ENCODE peak calls at places on chromosomes 3 and 15, in ten cellular contexts. One of them, this sample, is unnamed.

GRCh38 chr15:100705065-100705464 is 102.7 kb downstream of the ASB7 start:
- DNase-seq in Peyer's patch: peak; percentile 21
- DNase-seq in psoas muscle: no peak
- DNase-seq in H1: no peak
- DNase-seq in astrocyte of the cerebellum: no peak
- DNase-seq in endothelial cell: no peak
- DNase-seq in cardiac fibroblast: no peak
- DNase-seq in brain microvascular endothelial cell: no peak
- DNase-seq in AG09309: no peak
- DNase-seq in GM23338: no peak
- DNase-seq in this sample: no peak

GRCh38 chr3:111473550-111473949 is 68.4 kb upstream of the CD96 start:
- DNase-seq in Peyer's patch: no peak
- DNase-seq in H1: no peak
- DNase-seq in endothelial cell: no peak
- DNase-seq in psoas muscle: no peak
- DNase-seq in cardiac fibroblast: peak; percentile 1
- DNase-seq in brain microvascular endothelial cell: no peak
- DNase-seq in GM23338: peak; percentile 52
- DNase-seq in astrocyte of the cerebellum: no peak
- DNase-seq in AG09309: no peak
- DNase-seq in this sample: no peak

GRCh38 chr3:133573054-133573628 is 345 bp upstream of the CDV3 start:
- DNase-seq in GM23338: peak; percentile 100
- DNase-seq in brain microvascular endothelial cell: peak; percentile 100
- DNase-seq in Peyer's patch: peak; percentile 100
- DNase-seq in AG09309: peak; percentile 100
- DNase-seq in cardiac fibroblast: peak; percentile 100
- DNase-seq in H1: peak; percentile 100
- DNase-seq in psoas muscle: peak; percentile 100
- DNase-seq in endothelial cell: peak; percentile 99
- DNase-seq in astrocyte of the cerebellum: peak; percentile 100
- DNase-seq in this sample: peak; percentile 100

GRCh38 chr3:16056210-16056607 is 118.3 kb upstream of the GALNT15 start:
- DNase-seq in brain microvascular endothelial cell: no peak
- DNase-seq in cardiac fibroblast: peak; percentile 76
- DNase-seq in astrocyte of the cerebellum: no peak
- DNase-seq in endothelial cell: no peak
- DNase-seq in H1: no peak
- DNase-seq in Peyer's patch: peak; percentile 57
- DNase-seq in psoas muscle: peak; percentile 81
- DNase-seq in GM23338: no peak
- DNase-seq in AG09309: no peak
- DNase-seq in this sample: no peak

GRCh38 chr3:71726106-71726505 is 904 bp upstream of the EIF4E3 start:
- DNase-seq in H1: no peak
- DNase-seq in brain microvascular endothelial cell: no peak
- DNase-seq in AG09309: no peak
- DNase-seq in astrocyte of the cerebellum: no peak
- DNase-seq in Peyer's patch: peak; percentile 67
- DNase-seq in psoas muscle: no peak
- DNase-seq in cardiac fibroblast: no peak
- DNase-seq in endothelial cell: no peak
- DNase-seq in GM23338: no peak
- DNase-seq in this sample: no peak

GRCh38 chr3:8443829-8444791 is 57.5 kb upstream of the LMCD1 start:
- DNase-seq in astrocyte of the cerebellum: peak; percentile 96
- DNase-seq in psoas muscle: peak; percentile 84
- DNase-seq in cardiac fibroblast: peak; percentile 100
- DNase-seq in GM23338: peak; percentile 90
- DNase-seq in endothelial cell: peak; percentile 87
- DNase-seq in brain microvascular endothelial cell: peak; percentile 100
- DNase-seq in Peyer's patch: peak; percentile 87
- DNase-seq in H1: peak; percentile 23
- DNase-seq in AG09309: peak; percentile 98
- DNase-seq in this sample: peak; percentile 99

GRCh38 chr3:127761101-127761802 is 61.1 kb downstream of the MGLL start:
- DNase-seq in H1: no peak
- DNase-seq in Peyer's patch: no peak
- DNase-seq in brain microvascular endothelial cell: no peak
- DNase-seq in AG09309: no peak
- DNase-seq in GM23338: no peak
- DNase-seq in astrocyte of the cerebellum: no peak
- DNase-seq in psoas muscle: peak; percentile 55
- DNase-seq in cardiac fibroblast: no peak
- DNase-seq in endothelial cell: no peak
- DNase-seq in this sample: no peak

GRCh38 chr3:81980566-81981494 is 219.4 kb upstream of the GBE1 start:
- DNase-seq in AG09309: no peak
- DNase-seq in astrocyte of the cerebellum: no peak
- DNase-seq in GM23338: no peak
- DNase-seq in brain microvascular endothelial cell: no peak
- DNase-seq in endothelial cell: no peak
- DNase-seq in Peyer's patch: no peak
- DNase-seq in H1: no peak
- DNase-seq in psoas muscle: no peak
- DNase-seq in cardiac fibroblast: no peak
- DNase-seq in this sample: no peak

GRCh38 chr3:50645378-50645777 is 28.4 kb downstream of the MAPKAPK3 start:
- DNase-seq in astrocyte of the cerebellum: no peak
- DNase-seq in psoas muscle: no peak
- DNase-seq in H1: no peak
- DNase-seq in AG09309: no peak
- DNase-seq in endothelial cell: no peak
- DNase-seq in GM23338: no peak
- DNase-seq in brain microvascular endothelial cell: no peak
- DNase-seq in Peyer's patch: no peak
- DNase-seq in cardiac fibroblast: no peak
- DNase-seq in this sample: no peak

GRCh38 chr3:45776611-45777010 is 19.7 kb downstream of the SLC6A20 start:
- DNase-seq in AG09309: no peak
- DNase-seq in Peyer's patch: peak; percentile 47
- DNase-seq in brain microvascular endothelial cell: no peak
- DNase-seq in psoas muscle: no peak
- DNase-seq in endothelial cell: no peak
- DNase-seq in H1: no peak
- DNase-seq in GM23338: no peak
- DNase-seq in cardiac fibroblast: no peak
- DNase-seq in astrocyte of the cerebellum: no peak
- DNase-seq in this sample: no peak

GRCh38 chr3:29525254-29525881 is 244.5 kb downstream of the RBMS3 start:
- DNase-seq in Peyer's patch: peak; percentile 65
- DNase-seq in astrocyte of the cerebellum: peak; percentile 31
- DNase-seq in psoas muscle: peak; percentile 68
- DNase-seq in cardiac fibroblast: peak; percentile 76
- DNase-seq in brain microvascular endothelial cell: peak; percentile 57
- DNase-seq in H1: no peak
- DNase-seq in endothelial cell: no peak
- DNase-seq in AG09309: peak; percentile 62
- DNase-seq in GM23338: no peak
- DNase-seq in this sample: peak; percentile 10

GRCh38 chr3:147939425-147940196 is 530.4 kb downstream of the ZIC1 start:
- DNase-seq in Peyer's patch: no peak
- DNase-seq in astrocyte of the cerebellum: no peak
- DNase-seq in endothelial cell: no peak
- DNase-seq in GM23338: peak; percentile 20
- DNase-seq in H1: no peak
- DNase-seq in psoas muscle: no peak
- DNase-seq in brain microvascular endothelial cell: no peak
- DNase-seq in AG09309: no peak
- DNase-seq in cardiac fibroblast: no peak
- DNase-seq in this sample: no peak

GRCh38 chr3:189766416-189766815 is 135.2 kb downstream of the TP63 start:
- DNase-seq in astrocyte of the cerebellum: no peak
- DNase-seq in AG09309: no peak
- DNase-seq in GM23338: peak; percentile 61
- DNase-seq in H1: no peak
- DNase-seq in cardiac fibroblast: no peak
- DNase-seq in brain microvascular endothelial cell: no peak
- DNase-seq in Peyer's patch: no peak
- DNase-seq in psoas muscle: no peak
- DNase-seq in endothelial cell: no peak
- DNase-seq in this sample: no peak

GRCh38 chr3:140376136-140376889 is 301.6 kb upstream of the TRIM42 start:
- DNase-seq in H1: no peak
- DNase-seq in GM23338: peak; percentile 11
- DNase-seq in endothelial cell: no peak
- DNase-seq in cardiac fibroblast: no peak
- DNase-seq in psoas muscle: no peak
- DNase-seq in brain microvascular endothelial cell: no peak
- DNase-seq in AG09309: no peak
- DNase-seq in Peyer's patch: no peak
- DNase-seq in astrocyte of the cerebellum: no peak
- DNase-seq in this sample: no peak

GRCh38 chr3:140375002-140375401 is 302.9 kb upstream of the TRIM42 start:
- DNase-seq in cardiac fibroblast: no peak
- DNase-seq in psoas muscle: no peak
- DNase-seq in endothelial cell: no peak
- DNase-seq in H1: no peak
- DNase-seq in Peyer's patch: no peak
- DNase-seq in astrocyte of the cerebellum: no peak
- DNase-seq in brain microvascular endothelial cell: no peak
- DNase-seq in AG09309: no peak
- DNase-seq in GM23338: no peak
- DNase-seq in this sample: no peak

GRCh38 chr3:140378571-140379340 is 299.1 kb upstream of the TRIM42 start:
- DNase-seq in H1: no peak
- DNase-seq in cardiac fibroblast: no peak
- DNase-seq in AG09309: no peak
- DNase-seq in brain microvascular endothelial cell: no peak
- DNase-seq in astrocyte of the cerebellum: no peak
- DNase-seq in GM23338: no peak
- DNase-seq in Peyer's patch: no peak
- DNase-seq in endothelial cell: no peak
- DNase-seq in psoas muscle: no peak
- DNase-seq in this sample: no peak

GRCh38 chr3:140377644-140378043 is 300.2 kb upstream of the TRIM42 start:
- DNase-seq in Peyer's patch: no peak
- DNase-seq in cardiac fibroblast: peak; percentile 5
- DNase-seq in GM23338: no peak
- DNase-seq in brain microvascular endothelial cell: no peak
- DNase-seq in H1: no peak
- DNase-seq in astrocyte of the cerebellum: no peak
- DNase-seq in psoas muscle: no peak
- DNase-seq in endothelial cell: no peak
- DNase-seq in AG09309: no peak
- DNase-seq in this sample: no peak
- TF ChIP-seq CTCF in Peyer's patch: no peak
- TF ChIP-seq CTCF in cardiac fibroblast: no peak
- TF ChIP-seq CTCF in GM23338: no peak
- TF ChIP-seq CTCF in brain microvascular endothelial cell: no peak
- TF ChIP-seq CTCF in H1: no peak
- TF ChIP-seq CTCF in astrocyte of the cerebellum: peak; percentile 22
- TF ChIP-seq CTCF in psoas muscle: no peak
- TF ChIP-seq CTCF in endothelial cell: no peak
- TF ChIP-seq CTCF in AG09309: peak; percentile 9
- TF ChIP-seq CTCF in this sample: no peak

GRCh38 chr15:65595960-65596359 is 15.0 kb downstream of the INTS14 start:
- DNase-seq in H1: no peak
- DNase-seq in AG09309: no peak
- DNase-seq in brain microvascular endothelial cell: no peak
- DNase-seq in endothelial cell: peak; percentile 43
- DNase-seq in psoas muscle: no peak
- DNase-seq in GM23338: peak; percentile 58
- DNase-seq in cardiac fibroblast: peak; percentile 17
- DNase-seq in astrocyte of the cerebellum: no peak
- DNase-seq in Peyer's patch: no peak
- DNase-seq in this sample: no peak
- TF ChIP-seq CTCF in H1: no peak
- TF ChIP-seq CTCF in AG09309: peak; percentile 8
- TF ChIP-seq CTCF in brain microvascular endothelial cell: peak; percentile 55
- TF ChIP-seq CTCF in endothelial cell: peak; percentile 48
- TF ChIP-seq CTCF in psoas muscle: no peak
- TF ChIP-seq CTCF in GM23338: peak; percentile 71
- TF ChIP-seq CTCF in cardiac fibroblast: peak; percentile 14
- TF ChIP-seq CTCF in astrocyte of the cerebellum: peak; percentile 41
- TF ChIP-seq CTCF in Peyer's patch: peak; percentile 17
- TF ChIP-seq CTCF in this sample: peak; percentile 61

GRCh38 chr3:181105636-181106035 is 116.1 kb upstream of the DNAJC19 start:
- DNase-seq in astrocyte of the cerebellum: no peak
- DNase-seq in GM23338: no peak
- DNase-seq in Peyer's patch: no peak
- DNase-seq in AG09309: no peak
- DNase-seq in psoas muscle: no peak
- DNase-seq in H1: no peak
- DNase-seq in cardiac fibroblast: no peak
- DNase-seq in brain microvascular endothelial cell: no peak
- DNase-seq in endothelial cell: no peak
- DNase-seq in this sample: no peak

DNA sequence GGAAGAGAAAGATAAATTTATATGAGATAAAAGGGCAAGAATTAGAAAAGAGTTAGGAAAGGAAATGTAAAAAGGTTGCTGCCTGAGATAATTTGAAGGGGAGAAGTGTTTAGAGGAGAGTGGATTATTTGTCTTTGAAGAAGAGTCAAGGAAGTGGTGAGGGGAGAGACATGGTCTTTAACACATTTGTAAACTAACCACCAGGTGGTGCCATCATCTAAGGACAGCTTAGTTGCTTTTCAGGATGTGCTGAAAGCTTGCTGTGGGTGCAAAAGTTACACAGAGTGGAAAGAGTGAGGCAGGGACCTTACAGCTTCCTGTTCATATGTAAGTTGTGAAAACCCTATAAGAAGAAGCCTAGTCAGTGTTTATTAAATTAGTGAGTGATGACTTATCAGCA is 114.1 kb upstream of the DNAJC19 start:
- DNase-seq in Peyer's patch: no peak
- DNase-seq in astrocyte of the cerebellum: no peak
- DNase-seq in AG09309: no peak
- DNase-seq in psoas muscle: no peak
- DNase-seq in H1: peak; percentile 17
- DNase-seq in endothelial cell: peak; percentile 27
- DNase-seq in cardiac fibroblast: peak; percentile 4
- DNase-seq in brain microvascular endothelial cell: no peak
- DNase-seq in GM23338: peak; percentile 93
- DNase-seq in this sample: no peak
- TF ChIP-seq CTCF in Peyer's patch: no peak
- TF ChIP-seq CTCF in astrocyte of the cerebellum: no peak
- TF ChIP-seq CTCF in AG09309: peak; percentile 16
- TF ChIP-seq CTCF in psoas muscle: no peak
- TF ChIP-seq CTCF in H1: no peak
- TF ChIP-seq CTCF in endothelial cell: peak; percentile 72
- TF ChIP-seq CTCF in cardiac fibroblast: no peak
- TF ChIP-seq CTCF in brain microvascular endothelial cell: peak; percentile 38
- TF ChIP-seq CTCF in GM23338: peak; percentile 92
- TF ChIP-seq CTCF in this sample: peak; percentile 43

DNA sequence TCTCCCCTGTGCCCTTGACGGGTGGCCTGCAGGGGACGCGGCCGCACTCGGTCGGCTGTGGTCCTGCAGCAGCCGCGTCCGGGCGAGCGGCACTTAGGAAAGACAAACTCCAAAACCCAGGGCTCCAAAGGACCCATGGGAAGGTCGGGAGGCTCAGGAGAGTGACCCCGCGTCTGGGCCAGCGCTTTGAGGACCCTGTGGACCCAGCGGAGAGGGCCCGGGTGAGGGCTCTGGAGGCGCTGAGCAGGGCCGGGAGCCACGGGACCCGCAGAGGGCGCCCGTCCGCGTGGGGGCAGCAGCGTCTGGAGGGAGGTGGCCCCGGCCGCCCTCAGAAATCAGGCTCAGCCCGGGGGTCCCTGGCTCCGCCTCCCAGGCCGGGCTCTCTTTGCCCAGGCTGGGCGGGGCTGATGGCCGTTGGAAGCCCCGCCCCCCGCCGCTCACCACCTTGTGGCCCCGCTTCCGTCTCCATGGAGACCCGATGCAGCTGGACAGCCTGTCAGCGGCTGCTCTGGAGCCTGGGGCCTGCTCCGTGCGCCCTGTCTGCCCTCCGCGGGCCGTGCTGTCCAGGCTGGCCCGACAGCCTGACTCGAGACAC is 34.6 kb upstream of the RPL32 start:
- DNase-seq in psoas muscle: peak; percentile 69
- DNase-seq in Peyer's patch: peak; percentile 61
- DNase-seq in endothelial cell: peak; percentile 75
- DNase-seq in astrocyte of the cerebellum: no peak
- DNase-seq in AG09309: no peak
- DNase-seq in brain microvascular endothelial cell: peak; percentile 35
- DNase-seq in cardiac fibroblast: no peak
- DNase-seq in GM23338: peak; percentile 91
- DNase-seq in H1: peak; percentile 29
- DNase-seq in this sample: peak; percentile 12
- TF ChIP-seq CTCF in psoas muscle: peak; percentile 32
- TF ChIP-seq CTCF in Peyer's patch: peak; percentile 17
- TF ChIP-seq CTCF in endothelial cell: peak; percentile 47
- TF ChIP-seq CTCF in astrocyte of the cerebellum: peak; percentile 27
- TF ChIP-seq CTCF in AG09309: no peak
- TF ChIP-seq CTCF in brain microvascular endothelial cell: peak; percentile 28
- TF ChIP-seq CTCF in cardiac fibroblast: peak; percentile 4
- TF ChIP-seq CTCF in GM23338: peak; percentile 64
- TF ChIP-seq CTCF in H1: peak; percentile 64
- TF ChIP-seq CTCF in this sample: peak; percentile 63